ENCODE peak calls at places on chromosomes 6 and 20, in ten cellular contexts. One of them, this sample, is unnamed.

GRCh38 chr6:150547511-150548222 is 52.0 kb upstream of the PLEKHG1 start:
- DNase-seq in ovary: no peak
- DNase-seq in SJSA1: no peak
- DNase-seq in CD8-positive, alpha-beta memory T cell: no peak
- DNase-seq in right cardiac atrium: peak
- DNase-seq in IMR-90: no peak
- DNase-seq in aorta: no peak
- DNase-seq in kidney: peak
- DNase-seq in right lobe of liver: peak
- DNase-seq in dorsolateral prefrontal cortex: no peak
- DNase-seq in this sample: peak

GRCh38 chr6:143248359-143248758 is 187.7 kb downstream of the AIG1 start:
- DNase-seq in ovary: no peak
- DNase-seq in SJSA1: no peak
- DNase-seq in CD8-positive, alpha-beta memory T cell: no peak
- DNase-seq in right cardiac atrium: no peak
- DNase-seq in IMR-90: no peak
- DNase-seq in aorta: no peak
- DNase-seq in kidney: no peak
- DNase-seq in right lobe of liver: no peak
- DNase-seq in dorsolateral prefrontal cortex: no peak
- DNase-seq in this sample: no peak

GRCh38 chr20:48745330-48745729 is 82.5 kb downstream of the PREX1 start:
- DNase-seq in ovary: no peak
- DNase-seq in SJSA1: no peak
- DNase-seq in CD8-positive, alpha-beta memory T cell: no peak
- DNase-seq in right cardiac atrium: no peak
- DNase-seq in IMR-90: no peak
- DNase-seq in aorta: no peak
- DNase-seq in kidney: no peak
- DNase-seq in right lobe of liver: no peak
- DNase-seq in dorsolateral prefrontal cortex: no peak
- DNase-seq in this sample: no peak

GRCh38 chr20:58790440-58790839 is 60.3 kb downstream of the GNAS-AS1 start:
- DNase-seq in ovary: no peak
- DNase-seq in SJSA1: no peak
- DNase-seq in CD8-positive, alpha-beta memory T cell: no peak
- DNase-seq in right cardiac atrium: no peak
- DNase-seq in IMR-90: no peak
- DNase-seq in aorta: peak
- DNase-seq in kidney: peak
- DNase-seq in right lobe of liver: no peak
- DNase-seq in dorsolateral prefrontal cortex: no peak
- DNase-seq in this sample: no peak

GRCh38 chr6:52154381-52154780 is 31.8 kb upstream of the IL17A start:
- DNase-seq in ovary: no peak
- DNase-seq in SJSA1: no peak
- DNase-seq in CD8-positive, alpha-beta memory T cell: no peak
- DNase-seq in right cardiac atrium: no peak
- DNase-seq in IMR-90: no peak
- DNase-seq in aorta: no peak
- DNase-seq in kidney: no peak
- DNase-seq in right lobe of liver: no peak
- DNase-seq in dorsolateral prefrontal cortex: no peak
- DNase-seq in this sample: no peak

GRCh38 chr20:24097051-24097450 is 108.5 kb upstream of the GGTLC1 start:
- DNase-seq in ovary: no peak
- DNase-seq in SJSA1: no peak
- DNase-seq in CD8-positive, alpha-beta memory T cell: no peak
- DNase-seq in right cardiac atrium: no peak
- DNase-seq in IMR-90: no peak
- DNase-seq in aorta: no peak
- DNase-seq in kidney: no peak
- DNase-seq in right lobe of liver: no peak
- DNase-seq in dorsolateral prefrontal cortex: no peak
- DNase-seq in this sample: no peak

GRCh38 chr6:36633915-36634314 is 39.8 kb downstream of the SRSF3 start:
- DNase-seq in ovary: peak
- DNase-seq in SJSA1: peak
- DNase-seq in CD8-positive, alpha-beta memory T cell: no peak
- DNase-seq in right cardiac atrium: peak
- DNase-seq in IMR-90: peak
- DNase-seq in aorta: peak
- DNase-seq in kidney: peak
- DNase-seq in right lobe of liver: peak
- DNase-seq in dorsolateral prefrontal cortex: no peak
- DNase-seq in this sample: no peak

GRCh38 chr6:118401325-118401998 is 146.6 kb upstream of the PLN start:
- DNase-seq in ovary: no peak
- DNase-seq in SJSA1: no peak
- DNase-seq in CD8-positive, alpha-beta memory T cell: no peak
- DNase-seq in right cardiac atrium: no peak
- DNase-seq in IMR-90: no peak
- DNase-seq in aorta: no peak
- DNase-seq in kidney: no peak
- DNase-seq in right lobe of liver: no peak
- DNase-seq in dorsolateral prefrontal cortex: no peak
- DNase-seq in this sample: no peak

GRCh38 chr6:41548098-41548840 is 2.1 kb downstream of the FOXP4 start:
- DNase-seq in ovary: no peak
- DNase-seq in SJSA1: no peak
- DNase-seq in CD8-positive, alpha-beta memory T cell: no peak
- DNase-seq in right cardiac atrium: peak
- DNase-seq in IMR-90: no peak
- DNase-seq in aorta: no peak
- DNase-seq in kidney: peak
- DNase-seq in right lobe of liver: peak
- DNase-seq in dorsolateral prefrontal cortex: no peak
- DNase-seq in this sample: no peak
- H3K27ac ChIP-seq in ovary: no peak
- H3K27ac ChIP-seq in SJSA1: no peak
- H3K27ac ChIP-seq in CD8-positive, alpha-beta memory T cell: no peak
- H3K27ac ChIP-seq in right cardiac atrium: no peak
- H3K27ac ChIP-seq in IMR-90: no peak
- H3K27ac ChIP-seq in aorta: no peak
- H3K27ac ChIP-seq in kidney: peak
- H3K27ac ChIP-seq in right lobe of liver: peak
- H3K27ac ChIP-seq in dorsolateral prefrontal cortex: no peak
- H3K27ac ChIP-seq in this sample: peak

DNA sequence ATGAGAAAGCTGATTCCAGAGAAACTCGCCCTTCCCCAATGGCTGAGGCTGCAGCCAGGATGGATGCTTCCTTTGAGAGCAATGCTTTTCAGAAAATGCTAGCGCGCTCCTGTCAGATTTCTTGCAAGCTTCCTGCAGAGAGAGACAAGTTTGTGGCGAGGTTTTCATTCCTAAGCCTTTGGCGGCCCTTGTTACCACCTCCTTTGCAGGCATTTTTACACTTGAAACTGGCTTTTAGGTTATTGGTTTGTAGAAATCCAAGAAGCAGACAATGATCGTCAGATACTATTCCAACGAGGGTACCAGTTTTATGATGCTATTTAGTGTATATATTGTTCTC is 1.1 kb downstream of the FNDC1 start:
- DNase-seq in ovary: no peak
- DNase-seq in SJSA1: no peak
- DNase-seq in CD8-positive, alpha-beta memory T cell: no peak
- DNase-seq in right cardiac atrium: no peak
- DNase-seq in IMR-90: no peak
- DNase-seq in aorta: no peak
- DNase-seq in kidney: no peak
- DNase-seq in right lobe of liver: no peak
- DNase-seq in dorsolateral prefrontal cortex: no peak
- DNase-seq in this sample: no peak
- H3K4me3 ChIP-seq in ovary: no peak
- H3K4me3 ChIP-seq in SJSA1: peak
- H3K4me3 ChIP-seq in CD8-positive, alpha-beta memory T cell: no peak
- H3K4me3 ChIP-seq in right cardiac atrium: no peak
- H3K4me3 ChIP-seq in IMR-90: peak
- H3K4me3 ChIP-seq in aorta: peak
- H3K4me3 ChIP-seq in kidney: peak
- H3K4me3 ChIP-seq in right lobe of liver: no peak
- H3K4me3 ChIP-seq in dorsolateral prefrontal cortex: no peak
- H3K4me3 ChIP-seq in this sample: peak

DNA sequence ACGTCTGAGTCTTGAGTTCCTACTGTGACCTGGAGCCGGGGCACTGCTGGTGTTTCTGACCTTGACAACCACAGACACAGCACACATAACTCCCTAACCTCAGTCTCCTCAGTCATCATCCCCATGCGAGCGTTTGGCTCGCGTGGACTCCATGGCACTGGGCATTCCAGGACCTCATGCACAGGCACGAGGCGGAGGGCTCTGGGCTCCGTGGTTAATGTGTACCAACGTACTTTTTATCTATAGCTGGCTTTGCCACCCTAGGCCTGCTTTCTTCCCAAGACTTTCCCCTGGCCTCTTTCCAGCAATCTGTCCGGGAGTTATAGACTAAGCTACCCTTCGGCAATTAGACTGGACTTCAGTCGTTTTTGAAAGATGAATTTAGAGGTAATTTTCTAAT is 15.9 kb upstream of the CTCFL start:
- DNase-seq in ovary: no peak
- DNase-seq in SJSA1: no peak
- DNase-seq in CD8-positive, alpha-beta memory T cell: no peak
- DNase-seq in right cardiac atrium: no peak
- DNase-seq in IMR-90: no peak
- DNase-seq in aorta: peak
- DNase-seq in kidney: no peak
- DNase-seq in right lobe of liver: no peak
- DNase-seq in dorsolateral prefrontal cortex: no peak
- DNase-seq in this sample: no peak
- H3K27ac ChIP-seq in ovary: no peak
- H3K27ac ChIP-seq in SJSA1: no peak
- H3K27ac ChIP-seq in CD8-positive, alpha-beta memory T cell: no peak
- H3K27ac ChIP-seq in right cardiac atrium: no peak
- H3K27ac ChIP-seq in IMR-90: no peak
- H3K27ac ChIP-seq in aorta: no peak
- H3K27ac ChIP-seq in kidney: peak
- H3K27ac ChIP-seq in right lobe of liver: no peak
- H3K27ac ChIP-seq in dorsolateral prefrontal cortex: no peak
- H3K27ac ChIP-seq in this sample: no peak

GRCh38 chr20:33539129-33539528 is 49.2 kb downstream of the CBFA2T2 start:
- DNase-seq in ovary: no peak
- DNase-seq in SJSA1: peak
- DNase-seq in CD8-positive, alpha-beta memory T cell: no peak
- DNase-seq in right cardiac atrium: no peak
- DNase-seq in IMR-90: peak
- DNase-seq in aorta: no peak
- DNase-seq in kidney: no peak
- DNase-seq in right lobe of liver: no peak
- DNase-seq in dorsolateral prefrontal cortex: no peak
- DNase-seq in this sample: no peak
- H3K4me3 ChIP-seq in ovary: no peak
- H3K4me3 ChIP-seq in SJSA1: no peak
- H3K4me3 ChIP-seq in CD8-positive, alpha-beta memory T cell: no peak
- H3K4me3 ChIP-seq in right cardiac atrium: no peak
- H3K4me3 ChIP-seq in IMR-90: no peak
- H3K4me3 ChIP-seq in aorta: no peak
- H3K4me3 ChIP-seq in kidney: no peak
- H3K4me3 ChIP-seq in right lobe of liver: no peak
- H3K4me3 ChIP-seq in dorsolateral prefrontal cortex: no peak
- H3K4me3 ChIP-seq in this sample: no peak

DNA sequence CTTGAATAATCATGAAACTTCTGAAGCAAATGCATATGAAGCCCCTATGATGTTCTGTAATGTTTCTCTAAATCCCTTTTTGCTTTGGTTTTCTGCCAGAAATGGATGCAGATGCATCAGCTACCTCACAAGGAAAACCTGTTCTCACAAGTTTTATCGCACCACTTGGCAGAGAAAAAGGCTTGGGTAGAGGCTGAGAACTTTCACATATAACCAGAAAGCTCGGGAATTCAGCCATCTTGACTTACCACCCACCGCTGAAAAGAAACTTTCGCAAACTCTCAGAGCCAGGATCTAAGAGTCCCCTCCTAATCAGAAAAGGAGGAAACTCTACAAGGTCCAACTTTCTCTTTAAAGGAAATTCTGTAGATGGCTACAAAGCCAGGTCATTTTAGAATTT is 36.2 kb upstream of the ADTRP start:
- DNase-seq in ovary: no peak
- DNase-seq in SJSA1: no peak
- DNase-seq in CD8-positive, alpha-beta memory T cell: no peak
- DNase-seq in right cardiac atrium: no peak
- DNase-seq in IMR-90: no peak
- DNase-seq in aorta: no peak
- DNase-seq in kidney: no peak
- DNase-seq in right lobe of liver: no peak
- DNase-seq in dorsolateral prefrontal cortex: no peak
- DNase-seq in this sample: no peak
- H3K27ac ChIP-seq in ovary: no peak
- H3K27ac ChIP-seq in SJSA1: no peak
- H3K27ac ChIP-seq in CD8-positive, alpha-beta memory T cell: no peak
- H3K27ac ChIP-seq in right cardiac atrium: no peak
- H3K27ac ChIP-seq in IMR-90: peak
- H3K27ac ChIP-seq in aorta: no peak
- H3K27ac ChIP-seq in kidney: no peak
- H3K27ac ChIP-seq in right lobe of liver: no peak
- H3K27ac ChIP-seq in dorsolateral prefrontal cortex: no peak
- H3K27ac ChIP-seq in this sample: no peak

GRCh38 chr6:111983197-111983596 is 70.7 kb upstream of the CCN6 start:
- DNase-seq in ovary: no peak
- DNase-seq in SJSA1: no peak
- DNase-seq in CD8-positive, alpha-beta memory T cell: no peak
- DNase-seq in right cardiac atrium: no peak
- DNase-seq in IMR-90: no peak
- DNase-seq in aorta: no peak
- DNase-seq in kidney: no peak
- DNase-seq in right lobe of liver: no peak
- DNase-seq in dorsolateral prefrontal cortex: no peak
- DNase-seq in this sample: no peak
- H3K4me3 ChIP-seq in ovary: no peak
- H3K4me3 ChIP-seq in SJSA1: no peak
- H3K4me3 ChIP-seq in CD8-positive, alpha-beta memory T cell: no peak
- H3K4me3 ChIP-seq in right cardiac atrium: no peak
- H3K4me3 ChIP-seq in IMR-90: no peak
- H3K4me3 ChIP-seq in aorta: no peak
- H3K4me3 ChIP-seq in kidney: no peak
- H3K4me3 ChIP-seq in right lobe of liver: no peak
- H3K4me3 ChIP-seq in dorsolateral prefrontal cortex: no peak
- H3K4me3 ChIP-seq in this sample: no peak

GRCh38 chr6:28000351-28001045 is 43.5 kb downstream of the OR2B6 start:
- DNase-seq in ovary: no peak
- DNase-seq in SJSA1: no peak
- DNase-seq in CD8-positive, alpha-beta memory T cell: no peak
- DNase-seq in right cardiac atrium: no peak
- DNase-seq in IMR-90: no peak
- DNase-seq in aorta: peak
- DNase-seq in kidney: no peak
- DNase-seq in right lobe of liver: no peak
- DNase-seq in dorsolateral prefrontal cortex: no peak
- DNase-seq in this sample: no peak
- H3K27ac ChIP-seq in ovary: no peak
- H3K27ac ChIP-seq in SJSA1: no peak
- H3K27ac ChIP-seq in CD8-positive, alpha-beta memory T cell: no peak
- H3K27ac ChIP-seq in right cardiac atrium: no peak
- H3K27ac ChIP-seq in IMR-90: no peak
- H3K27ac ChIP-seq in aorta: no peak
- H3K27ac ChIP-seq in kidney: no peak
- H3K27ac ChIP-seq in right lobe of liver: no peak
- H3K27ac ChIP-seq in dorsolateral prefrontal cortex: no peak
- H3K27ac ChIP-seq in this sample: no peak

GRCh38 chr6:27280064-27280539 is 32.0 kb downstream of the POM121L2 start:
- DNase-seq in ovary: no peak
- DNase-seq in SJSA1: peak
- DNase-seq in CD8-positive, alpha-beta memory T cell: no peak
- DNase-seq in right cardiac atrium: no peak
- DNase-seq in IMR-90: peak
- DNase-seq in aorta: no peak
- DNase-seq in kidney: no peak
- DNase-seq in right lobe of liver: no peak
- DNase-seq in dorsolateral prefrontal cortex: no peak
- DNase-seq in this sample: no peak
- H3K4me3 ChIP-seq in ovary: no peak
- H3K4me3 ChIP-seq in SJSA1: no peak
- H3K4me3 ChIP-seq in CD8-positive, alpha-beta memory T cell: no peak
- H3K4me3 ChIP-seq in right cardiac atrium: no peak
- H3K4me3 ChIP-seq in IMR-90: peak
- H3K4me3 ChIP-seq in aorta: no peak
- H3K4me3 ChIP-seq in kidney: no peak
- H3K4me3 ChIP-seq in right lobe of liver: no peak
- H3K4me3 ChIP-seq in dorsolateral prefrontal cortex: no peak
- H3K4me3 ChIP-seq in this sample: no peak

This sample was measured in tibial nerve.